ENCODE peak calls at places on chromosomes 2 and 18, in seven cellular contexts. One of them, this sample, is unnamed.

GRCh38 chr2:180571559-180571958 is 408.8 kb upstream of the UBE2E3 start:
- DNase-seq in HepG2: no peak
- DNase-seq in K562: no peak
- DNase-seq in GM12878: no peak
- DNase-seq in HCT116: no peak
- DNase-seq in SK-N-SH: no peak
- DNase-seq in H1: no peak
- DNase-seq in this sample: no peak

GRCh38 chr2:160869411-160869810 is 290.8 kb upstream of the TANK start:
- DNase-seq in H1: no peak
- DNase-seq in SK-N-SH: no peak
- DNase-seq in K562: no peak
- DNase-seq in HCT116: no peak
- DNase-seq in GM12878: no peak
- DNase-seq in HepG2: no peak
- DNase-seq in this sample: no peak

GRCh38 chr18:10274327-10274726 is 180.1 kb upstream of the APCDD1 start:
- DNase-seq in HepG2: no peak
- DNase-seq in HCT116: no peak
- DNase-seq in SK-N-SH: no peak
- DNase-seq in GM12878: no peak
- DNase-seq in K562: no peak
- DNase-seq in H1: no peak
- DNase-seq in this sample: no peak

GRCh38 chr2:9217838-9218770 is 11.5 kb downstream of the ASAP2 start:
- DNase-seq in SK-N-SH: no peak
- DNase-seq in H1: peak
- DNase-seq in GM12878: no peak
- DNase-seq in HCT116: no peak
- DNase-seq in K562: no peak
- DNase-seq in HepG2: no peak
- DNase-seq in this sample: no peak

GRCh38 chr2:169363027-169363569 is 764 bp upstream of the LRP2 start:
- DNase-seq in K562: no peak
- DNase-seq in HepG2: no peak
- DNase-seq in GM12878: no peak
- DNase-seq in HCT116: no peak
- DNase-seq in SK-N-SH: peak
- DNase-seq in H1: no peak
- DNase-seq in this sample: no peak

GRCh38 chr18:48105317-48105716 is 174.9 kb upstream of the SMAD2 start:
- DNase-seq in SK-N-SH: no peak
- DNase-seq in HCT116: no peak
- DNase-seq in GM12878: no peak
- DNase-seq in HepG2: no peak
- DNase-seq in H1: no peak
- DNase-seq in K562: no peak
- DNase-seq in this sample: no peak

GRCh38 chr18:79867666-79868065 is 69.9 kb downstream of the KCNG2 start:
- DNase-seq in HepG2: no peak
- DNase-seq in HCT116: no peak
- DNase-seq in SK-N-SH: no peak
- DNase-seq in GM12878: no peak
- DNase-seq in H1: no peak
- DNase-seq in K562: no peak
- DNase-seq in this sample: no peak

GRCh38 chr2:48971801-48972200 is 182.5 kb downstream of the FSHR start:
- DNase-seq in HepG2: no peak
- DNase-seq in HCT116: no peak
- DNase-seq in K562: no peak
- DNase-seq in GM12878: no peak
- DNase-seq in SK-N-SH: no peak
- DNase-seq in H1: no peak
- DNase-seq in this sample: no peak

GRCh38 chr2:200127852-200128251 is 172.5 kb downstream of the MAIP1 start:
- DNase-seq in K562: no peak
- DNase-seq in GM12878: no peak
- DNase-seq in HCT116: no peak
- DNase-seq in SK-N-SH: no peak
- DNase-seq in H1: no peak
- DNase-seq in HepG2: peak
- DNase-seq in this sample: no peak

GRCh38 chr18:21255211-21255610 is 13.2 kb downstream of the GREB1L start:
- DNase-seq in GM12878: no peak
- DNase-seq in HCT116: no peak
- DNase-seq in H1: no peak
- DNase-seq in HepG2: no peak
- DNase-seq in K562: no peak
- DNase-seq in SK-N-SH: no peak
- DNase-seq in this sample: no peak

GRCh38 chr2:7795358-7796199 is 878.4 kb downstream of the RNF144A start:
- DNase-seq in HCT116: no peak
- DNase-seq in HepG2: no peak
- DNase-seq in GM12878: no peak
- DNase-seq in K562: no peak
- DNase-seq in SK-N-SH: no peak
- DNase-seq in H1: no peak
- DNase-seq in this sample: no peak

GRCh38 chr2:13201924-13202323 is 485.2 kb downstream of the TRIB2 start:
- DNase-seq in HCT116: no peak
- DNase-seq in HepG2: no peak
- DNase-seq in GM12878: no peak
- DNase-seq in K562: no peak
- DNase-seq in SK-N-SH: no peak
- DNase-seq in H1: no peak
- DNase-seq in this sample: no peak

GRCh38 chr2:43305006-43305405 is 78.6 kb upstream of the ZFP36L2 start:
- DNase-seq in GM12878: no peak
- DNase-seq in H1: no peak
- DNase-seq in HCT116: no peak
- DNase-seq in HepG2: no peak
- DNase-seq in SK-N-SH: no peak
- DNase-seq in K562: no peak
- DNase-seq in this sample: no peak

GRCh38 chr2:242022550-242023290 is 153.2 kb downstream of the RTP5 start:
- DNase-seq in H1: no peak
- DNase-seq in K562: no peak
- DNase-seq in HCT116: no peak
- DNase-seq in SK-N-SH: no peak
- DNase-seq in HepG2: peak
- DNase-seq in GM12878: no peak
- DNase-seq in this sample: no peak

GRCh38 chr18:58687871-58688308 is 16.6 kb downstream of the MALT1 start:
- DNase-seq in K562: no peak
- DNase-seq in GM12878: peak
- DNase-seq in H1: no peak
- DNase-seq in SK-N-SH: no peak
- DNase-seq in HCT116: no peak
- DNase-seq in HepG2: no peak
- DNase-seq in this sample: no peak

GRCh38 chr2:84481702-84482101 is 22.6 kb upstream of the SUCLG1 start:
- DNase-seq in GM12878: no peak
- DNase-seq in SK-N-SH: no peak
- DNase-seq in H1: no peak
- DNase-seq in K562: no peak
- DNase-seq in HepG2: no peak
- DNase-seq in HCT116: no peak
- DNase-seq in this sample: no peak
- TF ChIP-seq JUND in GM12878: no peak
- TF ChIP-seq JUND in SK-N-SH: no peak
- TF ChIP-seq JUND in H1: no peak
- TF ChIP-seq JUND in K562: no peak
- TF ChIP-seq JUND in HepG2: no peak
- TF ChIP-seq JUND in HCT116: no peak
- TF ChIP-seq JUND in this sample: no peak

GRCh38 chr2:112138143-112139032 is at the start of gene FBLN7:
- DNase-seq in K562: no peak
- DNase-seq in HepG2: no peak
- DNase-seq in H1: no peak
- DNase-seq in GM12878: no peak
- DNase-seq in SK-N-SH: peak
- DNase-seq in HCT116: no peak
- DNase-seq in this sample: peak
- TF ChIP-seq JUND in K562: no peak
- TF ChIP-seq JUND in HepG2: no peak
- TF ChIP-seq JUND in H1: no peak
- TF ChIP-seq JUND in GM12878: no peak
- TF ChIP-seq JUND in SK-N-SH: no peak
- TF ChIP-seq JUND in HCT116: no peak
- TF ChIP-seq JUND in this sample: no peak

DNA sequence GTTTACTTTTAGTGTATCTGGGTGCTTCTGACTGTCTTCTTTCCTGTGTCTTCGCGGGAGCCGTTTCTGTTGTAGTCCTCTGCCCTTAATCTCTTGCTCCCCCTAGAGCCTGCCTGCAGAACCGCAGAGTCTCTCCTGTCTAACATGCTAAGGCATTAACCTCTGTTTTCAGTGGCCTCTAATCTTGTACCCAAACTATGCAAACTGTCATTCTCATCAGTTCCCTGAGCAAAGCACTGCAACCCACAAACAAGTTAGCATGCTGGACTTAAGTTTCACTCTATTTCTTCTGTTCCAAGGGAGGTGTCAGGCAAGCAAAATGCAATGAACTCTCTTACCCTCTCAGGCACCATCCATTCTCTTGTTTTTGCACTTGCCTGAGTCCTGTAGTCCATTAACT is 138.4 kb downstream of the OTX1 start:
- DNase-seq in HCT116: peak
- DNase-seq in HepG2: peak
- DNase-seq in H1: peak
- DNase-seq in K562: peak
- DNase-seq in GM12878: peak
- DNase-seq in SK-N-SH: peak
- DNase-seq in this sample: peak
- TF ChIP-seq JUND in HCT116: no peak
- TF ChIP-seq JUND in HepG2: no peak
- TF ChIP-seq JUND in H1: peak
- TF ChIP-seq JUND in K562: no peak
- TF ChIP-seq JUND in GM12878: no peak
- TF ChIP-seq JUND in SK-N-SH: no peak
- TF ChIP-seq JUND in this sample: no peak

DNA sequence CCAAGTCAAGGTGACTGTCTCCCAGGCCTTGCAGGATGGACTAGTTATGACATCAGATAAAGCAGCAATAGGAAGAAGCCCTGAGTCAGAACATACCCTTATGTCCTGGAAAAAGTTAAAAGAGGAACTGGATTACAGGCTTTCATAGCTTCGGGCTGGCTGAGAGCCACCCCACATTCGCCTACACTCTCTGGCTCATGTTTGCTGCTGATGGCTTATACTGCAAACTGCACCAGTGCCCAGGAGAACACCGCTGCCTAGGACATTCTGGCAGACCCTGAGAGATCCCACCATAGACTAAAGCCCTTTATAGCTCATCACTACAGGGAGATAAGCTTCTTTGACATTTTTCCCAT is 20.3 kb downstream of the SLC8A1 start:
- DNase-seq in H1: no peak
- DNase-seq in SK-N-SH: no peak
- DNase-seq in K562: no peak
- DNase-seq in GM12878: no peak
- DNase-seq in HCT116: no peak
- DNase-seq in HepG2: no peak
- DNase-seq in this sample: no peak
- TF ChIP-seq JUND in H1: no peak
- TF ChIP-seq JUND in SK-N-SH: peak
- TF ChIP-seq JUND in K562: no peak
- TF ChIP-seq JUND in GM12878: no peak
- TF ChIP-seq JUND in HCT116: no peak
- TF ChIP-seq JUND in HepG2: no peak
- TF ChIP-seq JUND in this sample: no peak